ENCODE peak calls at places on chromosomes 5 and 9, in five cellular contexts. E, R, L, Y and A are unnamed samples.

GRCh38 chr5:133370281-133370890 is 242.0 kb downstream of the FSTL4 start:
- DNase-seq in Y (no peak), L (no peak), R (no peak), E (no peak), A (no peak)

GRCh38 chr5:38780950-38781349 is 64.9 kb upstream of the OSMR start:
- DNase-seq in E (no peak), Y (no peak), R (no peak), L (no peak), A (no peak)

GRCh38 chr9:31013371-31013770 is 1371.1 kb upstream of the ACO1 start:
- DNase-seq in Y (no peak), L (no peak), E (no peak), R (no peak), A (no peak)

GRCh38 chr9:5446451-5447236 is 3.7 kb upstream of the CD274 start:
- DNase-seq in Y (no peak), R (no peak), L (no peak), E (no peak), A (no peak)

GRCh38 chr5:41112486-41113455 is 41.6 kb upstream of the MROH2B start:
- DNase-seq in Y (no peak), L (no peak), E (no peak), R (no peak), A (no peak)

GRCh38 chr9:89605181-89606048 is 603 bp downstream of the GADD45G start:
- DNase-seq in E (no peak), L (peak), Y (peak), R (no peak), A (peak)

GRCh38 chr5:168530751-168531150 is 1.6 kb downstream of the FBLL1 start:
- DNase-seq in R (no peak), L (no peak), E (no peak), Y (no peak), A (no peak)

GRCh38 chr5:65086234-65086886 is 317.6 kb downstream of the CWC27 start:
- DNase-seq in E (no peak), L (no peak), R (peak), Y (no peak), A (no peak)

GRCh38 chr9:87787735-87788134 is 61.8 kb downstream of the CTSL start:
- DNase-seq in R (no peak), Y (no peak), E (no peak), L (peak), A (no peak)

GRCh38 chr5:78561261-78561660 is 87.3 kb downstream of the LHFPL2 start:
- DNase-seq in E (no peak), Y (no peak), R (no peak), L (no peak), A (no peak)

GRCh38 chr5:84242286-84242685 is 142.4 kb downstream of the EDIL3 start:
- DNase-seq in R (no peak), E (no peak), Y (no peak), L (no peak), A (no peak)

GRCh38 chr9:125683486-125683885 is 23.5 kb downstream of the MAPKAP1 start:
- DNase-seq in E (no peak), R (no peak), Y (no peak), L (no peak), A (no peak)

GRCh38 chr5:179272326-179273073 is 72.8 kb downstream of the ADAMTS2 start:
- DNase-seq in L (no peak), R (no peak), Y (no peak), E (no peak), A (no peak)

GRCh38 chr5:124871299-124871698 is 124.9 kb upstream of the ZNF608 start:
- DNase-seq in R (no peak), E (no peak), L (no peak), Y (no peak), A (no peak)

GRCh38 chr9:98971168-98971914 is 27.6 kb downstream of the COL15A1 start:
- DNase-seq in E (no peak), L (peak), R (peak), Y (no peak), A (no peak)

GRCh38 chr5:32276173-32276853 is 36.4 kb downstream of the MTMR12 start:
- DNase-seq in L (no peak), E (no peak), R (peak), Y (peak), A (peak)

GRCh38 chr5:76542887-76543690 is 80.1 kb downstream of the F2RL2 start:
- DNase-seq in L (no peak), E (no peak), Y (peak), R (no peak), A (no peak)

GRCh38 chr5:149475777-149476176 is 75.5 kb downstream of the CSNK1A1 start:
- DNase-seq in E (no peak), Y (no peak), R (no peak), L (no peak), A (no peak)

GRCh38 chr5:178325311-178326053 is 92.9 kb upstream of the PHYKPL start:
- DNase-seq in R (no peak), L (no peak), E (no peak), Y (no peak), A (no peak)

GRCh38 chr5:127088226-127088625 is 14.9 kb upstream of the C5orf63 start:
- DNase-seq in E (no peak), Y (no peak), L (no peak), R (no peak), A (no peak)

DNA sequence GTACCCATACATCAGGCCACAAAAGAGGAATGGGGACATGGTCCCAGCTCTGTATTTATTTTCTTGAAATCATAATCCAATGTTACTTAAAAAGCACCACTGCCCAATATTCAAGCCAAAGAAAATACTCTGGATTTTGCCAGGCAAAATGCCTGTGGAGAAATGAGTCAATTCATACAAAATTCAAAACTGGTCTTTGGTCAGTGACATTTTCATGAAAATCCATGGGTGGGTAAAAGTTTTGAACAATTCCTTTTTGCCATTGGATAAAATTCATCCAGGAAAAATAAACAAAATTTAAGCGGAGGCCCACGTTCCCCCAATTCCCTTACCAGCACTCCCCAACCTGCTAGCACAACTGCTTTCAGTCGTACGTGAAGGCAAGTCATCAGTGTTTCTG is 186.2 kb downstream of the GLIS3 start:
- DNase-seq in L (no peak), Y (no peak), R (no peak), E (no peak), A (no peak)
- TF ChIP-seq REST in L (no peak), Y (no peak), R (no peak), E (no peak), A (no peak)

DNA sequence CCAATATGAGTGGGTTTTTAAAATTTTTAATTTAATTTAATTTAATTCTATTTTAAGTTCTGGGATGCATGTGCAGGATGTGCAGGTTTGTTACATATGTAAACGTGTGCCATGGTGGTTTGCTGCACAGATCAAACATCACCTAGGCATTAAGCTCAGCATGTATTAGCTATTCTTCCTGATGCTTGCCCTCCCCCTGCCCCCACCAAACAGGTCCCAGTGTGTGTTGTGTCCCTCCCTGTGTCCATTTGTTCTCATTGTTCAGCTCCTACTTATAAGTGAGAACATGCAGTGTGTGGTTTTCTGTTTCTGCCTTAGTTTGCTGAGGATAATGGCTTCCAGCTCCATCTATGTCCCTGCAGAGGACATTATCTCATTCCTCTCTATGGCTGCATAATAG is 35.0 kb upstream of the ANKRD33B start:
- DNase-seq in Y (no peak), E (no peak), R (no peak), L (no peak), A (no peak)
- TF ChIP-seq POLR2AphosphoS5 in Y (no peak), E (no peak), R (no peak), L (no peak), A (no peak)

GRCh38 chr9:91075279-91075678 is 273.7 kb downstream of the SYK start:
- DNase-seq in Y (no peak), R (no peak), E (no peak), L (no peak), A (no peak)

GRCh38 chr9:91071185-91071990 is 269.8 kb downstream of the SYK start:
- DNase-seq in Y (no peak), E (no peak), L (no peak), R (peak), A (no peak)

GRCh38 chr9:91073049-91073810 is 271.6 kb downstream of the SYK start:
- DNase-seq in R (no peak), L (no peak), E (no peak), Y (no peak), A (no peak)

GRCh38 chr9:91074866-91075265 is 273.2 kb downstream of the SYK start:
- DNase-seq in E (no peak), R (no peak), Y (no peak), L (no peak), A (no peak)

GRCh38 chr9:91073811-91074771 is 272.5 kb downstream of the SYK start:
- DNase-seq in Y (no peak), L (no peak), R (no peak), E (no peak), A (no peak)
- TF ChIP-seq REST in Y (no peak), L (no peak), R (no peak), E (no peak), A (no peak)

DNA sequence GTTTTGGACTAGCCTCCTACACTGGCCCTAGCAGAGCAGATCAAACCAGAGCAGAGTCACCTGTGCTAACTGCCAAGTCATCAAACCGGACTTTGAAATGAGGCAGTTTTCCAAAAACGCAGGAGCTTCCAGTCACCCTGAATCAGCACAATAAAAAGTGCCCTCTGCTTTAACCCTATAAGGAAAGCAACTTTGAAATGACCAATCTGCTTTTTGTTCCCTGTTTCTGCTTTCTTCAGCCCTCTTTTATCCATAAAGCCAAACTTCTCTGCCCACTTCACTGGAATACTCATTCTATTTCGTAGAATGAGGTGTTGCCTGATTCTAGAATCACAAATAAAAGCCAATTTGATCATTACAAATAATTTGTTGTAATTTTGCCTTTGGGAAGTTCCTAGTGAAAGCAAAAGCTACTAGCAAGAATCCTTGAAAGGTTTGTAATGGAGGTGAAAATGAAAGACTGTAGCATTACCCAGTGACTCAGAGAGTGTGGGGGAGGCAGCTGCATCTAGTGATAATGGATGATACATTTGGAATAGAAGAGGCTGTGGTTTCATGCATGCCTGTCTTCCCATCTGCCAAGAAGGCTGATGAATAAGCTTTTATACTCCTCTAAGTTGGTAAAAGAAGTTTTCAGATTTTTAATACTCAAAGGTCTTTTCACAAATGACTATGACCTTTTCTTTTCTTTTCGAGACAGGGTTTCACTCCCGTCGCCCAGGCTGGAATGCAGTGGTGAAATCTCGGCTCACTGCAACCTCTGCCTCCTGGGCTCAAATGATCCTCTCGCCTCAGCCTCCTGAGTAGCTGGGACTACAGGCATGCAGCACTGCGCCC is 14.9 kb downstream of the SPAAR start:
- DNase-seq in L (peak), E (no peak), R (no peak), Y (no peak), A (no peak)
- TF ChIP-seq POLR2AphosphoS5 in L (peak), E (no peak), R (no peak), Y (no peak), A (no peak)